ENCODE peak calls at places on chromosome 6, in nine cellular contexts. N is OCI-LY7, Y is hepatocyte, W is HCT116, K is H1, X is mesenchymal stem cell, V is IMR-90, P is fibroblast of lung, A is GM23248. C is an unnamed sample.
A peak's percentile ranks its signal among the peaks of the same experiment; 100 is the strongest.

GRCh38 chr6:24603241-24603640 is 42.8 kb downstream of the KIAA0319 start:
- DNase-seq in N (no peak), Y (no peak), W (no peak), K (no peak), X (no peak), V (no peak), P (no peak), A (no peak), C (no peak)

GRCh38 chr6:169207482-169207881 is 46.2 kb downstream of the THBS2 start:
- DNase-seq in N (no peak), Y (no peak), W (no peak), K (no peak), X (no peak), V (no peak), P (no peak), A (no peak), C (no peak)

GRCh38 chr6:109420751-109421150 is 19.7 kb downstream of the PPIL6 start:
- DNase-seq in N (no peak), Y (no peak), W (no peak), K (no peak), X (no peak), V (no peak), P (no peak), A (no peak), C (no peak)

GRCh38 chr6:31162463-31163165 is 4.2 kb downstream of the TCF19 start:
- DNase-seq in N (no peak), Y (no peak), W (no peak), K (no peak), X (no peak), V (no peak), P (no peak), A (no peak), C (no peak)

GRCh38 chr6:86723131-86723530 is 214.2 kb upstream of the HTR1E start:
- DNase-seq in N (no peak), Y (no peak), W (no peak), K (no peak), X (no peak), V (no peak), P (no peak), A (no peak), C (no peak)

GRCh38 chr6:89205819-89206218 is 11.3 kb downstream of the GABRR1 start:
- DNase-seq in N (no peak), Y (no peak), W (no peak), K (no peak), X (no peak), V (no peak), P (no peak), A (no peak), C (no peak)

GRCh38 chr6:146892613-146893401 is 294.0 kb downstream of the ADGB start:
- DNase-seq in N (no peak), Y (no peak), W (no peak), K (no peak), X (peak; percentile 80), V (peak; percentile 92), P (peak; percentile 97), A (peak; percentile 84), C (no peak)

GRCh38 chr6:126033696-126034095 is 47.4 kb downstream of the TRMT11 start:
- DNase-seq in N (peak; percentile 18), Y (peak; percentile 79), W (no peak), K (no peak), X (peak; percentile 87), V (peak; percentile 91), P (peak; percentile 93), A (peak; percentile 89), C (peak; percentile 52)

GRCh38 chr6:4466260-4466659 is 309.9 kb upstream of the CDYL start:
- DNase-seq in N (no peak), Y (no peak), W (no peak), K (no peak), X (peak; percentile 44), V (peak; percentile 68), P (peak; percentile 53), A (no peak), C (no peak)

GRCh38 chr6:49668083-49668511 is 31.5 kb upstream of the RHAG start:
- DNase-seq in N (no peak), Y (peak; percentile 5), W (no peak), K (no peak), X (no peak), V (no peak), P (no peak), A (no peak), C (no peak)

GRCh38 chr6:16486661-16487060 is 248.3 kb downstream of the GMPR start:
- DNase-seq in N (no peak), Y (no peak), W (no peak), K (no peak), X (no peak), V (no peak), P (no peak), A (no peak), C (no peak)

GRCh38 chr6:159533568-159533967 is 159.5 kb downstream of the SOD2 start:
- DNase-seq in N (no peak), Y (no peak), W (no peak), K (no peak), X (no peak), V (peak; percentile 3), P (peak; percentile 61), A (peak; percentile 76), C (no peak)

GRCh38 chr6:43308101-43308989 is at the start of gene CRIP3:
- DNase-seq in N (peak; percentile 56), Y (peak; percentile 50), W (no peak), K (peak; percentile 60), X (peak; percentile 13), V (no peak), P (peak; percentile 11), A (peak; percentile 80), C (peak; percentile 87)

GRCh38 chr6:43311681-43312080 is 3.1 kb upstream of the CRIP3 start:
- DNase-seq in N (no peak), Y (no peak), W (no peak), K (no peak), X (no peak), V (no peak), P (no peak), A (no peak), C (peak; percentile 41)

GRCh38 chr6:43310137-43310536 is 1.5 kb upstream of the CRIP3 start:
- DNase-seq in N (no peak), Y (no peak), W (no peak), K (no peak), X (no peak), V (no peak), P (peak; percentile 15), A (peak; percentile 15), C (peak; percentile 31)

GRCh38 chr6:43308990-43309477 is 408 bp upstream of the CRIP3 start:
- DNase-seq in N (no peak), Y (no peak), W (no peak), K (no peak), X (no peak), V (no peak), P (no peak), A (no peak), C (no peak)

DNA sequence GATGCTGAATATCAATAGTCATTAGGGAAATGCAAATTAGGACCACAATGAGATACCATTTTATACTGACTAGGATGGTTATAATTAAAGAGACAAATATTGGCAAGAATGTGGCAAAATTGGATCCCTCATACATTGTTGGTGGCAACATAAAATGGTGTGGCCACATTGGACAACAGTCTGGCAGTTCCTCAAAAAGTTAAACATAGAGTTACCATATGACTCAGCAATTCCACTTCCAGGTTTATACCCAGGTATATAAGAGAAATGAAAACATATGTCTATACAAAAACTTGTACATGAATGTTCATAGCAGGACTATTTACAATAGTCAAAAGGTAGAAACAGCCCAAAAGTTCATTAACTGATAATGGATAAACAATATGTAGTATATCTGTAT is 2.0 kb upstream of the CRIP3 start:
- DNase-seq in N (no peak), Y (no peak), W (no peak), K (no peak), X (no peak), V (no peak), P (no peak), A (no peak), C (no peak)
- H3K27ac ChIP-seq in N (no peak overlapping the region), Y (no peak overlapping the region), W (no peak overlapping the region), K (no peak overlapping the region), X (no peak overlapping the region), V (no peak overlapping the region), P (no peak overlapping the region), A (no peak overlapping the region), C (no peak overlapping the region)

GRCh38 chr6:21022343-21023107 is 488.3 kb downstream of the CDKAL1 start:
- DNase-seq in N (no peak), Y (peak; percentile 71), W (peak; percentile 85), K (no peak), X (peak; percentile 96), V (peak; percentile 82), P (peak; percentile 98), A (no peak), C (no peak)

GRCh38 chr6:21026576-21027273 is 492.5 kb downstream of the CDKAL1 start:
- DNase-seq in N (no peak), Y (no peak), W (no peak), K (no peak), X (peak; percentile 35), V (peak; percentile 74), P (peak; percentile 91), A (peak; percentile 61), C (no peak)

GRCh38 chr6:21024621-21025020 is 490.4 kb downstream of the CDKAL1 start:
- DNase-seq in N (no peak), Y (no peak), W (no peak), K (no peak), X (no peak), V (no peak), P (no peak), A (no peak), C (no peak)

GRCh38 chr6:21019614-21020013 is 485.4 kb downstream of the CDKAL1 start:
- DNase-seq in N (no peak), Y (no peak), W (no peak), K (no peak), X (no peak), V (peak; percentile 25), P (no peak), A (peak; percentile 17), C (no peak)

DNA sequence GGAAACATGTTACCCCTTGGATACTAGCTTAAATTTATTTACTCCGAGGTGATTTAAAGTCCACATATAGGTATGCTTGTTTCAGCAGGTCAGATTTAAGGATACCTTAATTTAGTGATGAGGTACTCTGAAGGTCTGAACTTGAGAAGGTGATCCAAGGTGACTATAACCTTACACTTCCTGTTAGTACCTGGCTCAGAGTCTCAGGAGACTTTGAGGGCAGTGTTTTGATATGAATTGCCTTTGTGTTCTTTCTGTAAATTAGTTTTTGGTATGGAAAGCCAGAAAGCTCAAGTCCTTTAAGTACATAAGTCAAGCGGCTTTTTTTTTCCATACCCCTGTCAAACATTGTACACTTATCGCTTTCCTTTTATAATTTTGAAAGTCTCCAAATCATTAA is 489.0 kb downstream of the CDKAL1 start:
- DNase-seq in N (no peak), Y (no peak), W (no peak), K (no peak), X (no peak), V (no peak), P (no peak), A (no peak), C (no peak)
- H2AFZ ChIP-seq in N (no peak overlapping the region), Y (no peak overlapping the region), W (no peak overlapping the region), K (no peak overlapping the region), X (no peak overlapping the region), V (no peak overlapping the region), P (no peak overlapping the region), A (no peak overlapping the region), C (no peak overlapping the region)

GRCh38 chr6:135088232-135088760 is 33.7 kb upstream of the HBS1L start:
- DNase-seq in N (no peak), Y (no peak), W (no peak), K (no peak), X (no peak), V (no peak), P (no peak), A (no peak), C (no peak)
- H3K4me1 ChIP-seq in N (no peaks in the 10 kb centered on the region), Y (no peaks in the 10 kb centered on the region), W (no peaks in the 10 kb centered on the region), K (no peaks in the 10 kb centered on the region), X (no peaks in the 10 kb centered on the region), V (no peaks in the 10 kb centered on the region), P (no peaks in the 10 kb centered on the region), A (peaks cover 10% of the 10 kb centered on the region), C (peaks cover 9% of the 10 kb centered on the region)

GRCh38 chr6:113019176-113019575 is 672.0 kb downstream of the RFPL4B start:
- DNase-seq in N (no peak), Y (no peak), W (no peak), K (no peak), X (no peak), V (no peak), P (no peak), A (no peak), C (no peak)
- H3K27ac ChIP-seq in N (no peak overlapping the region), Y (peak overlapping the region; percentile 30), W (no peak overlapping the region), K (no peak overlapping the region), X (peak overlapping the region; percentile 37), V (peak overlapping the region; percentile 41), P (no peak overlapping the region), A (peak overlapping the region; percentile 89), C (no peak overlapping the region)